ENCODE peak calls at places on chromosomes 6 and 20, in five cellular contexts. One of them, this sample, is unnamed.

GRCh38 chr20:23441850-23442313 is 2.4 kb downstream of the CSTL1 start:
- DNase-seq in adrenal gland: peak
- DNase-seq in spleen: peak
- DNase-seq in activated CD8-positive, alpha-beta T cell treated with anti-CD3 and anti-CD28 coated beads for 36 hours: peak
- DNase-seq in BJ: peak
- DNase-seq in this sample: peak

GRCh38 chr20:44961024-44961866 is 1.0 kb upstream of the TOMM34 start:
- DNase-seq in adrenal gland: no peak
- DNase-seq in spleen: no peak
- DNase-seq in activated CD8-positive, alpha-beta T cell treated with anti-CD3 and anti-CD28 coated beads for 36 hours: no peak
- DNase-seq in BJ: no peak
- DNase-seq in this sample: no peak

GRCh38 chr6:109690373-109690739 is 646 bp downstream of the AK9 start:
- DNase-seq in adrenal gland: peak
- DNase-seq in spleen: peak
- DNase-seq in activated CD8-positive, alpha-beta T cell treated with anti-CD3 and anti-CD28 coated beads for 36 hours: peak
- DNase-seq in BJ: no peak
- DNase-seq in this sample: peak

GRCh38 chr6:156652231-156652750 is 124.9 kb upstream of the ARID1B start:
- DNase-seq in adrenal gland: no peak
- DNase-seq in spleen: no peak
- DNase-seq in activated CD8-positive, alpha-beta T cell treated with anti-CD3 and anti-CD28 coated beads for 36 hours: no peak
- DNase-seq in BJ: no peak
- DNase-seq in this sample: no peak

GRCh38 chr20:33822423-33822822 is 11.3 kb downstream of the CHMP4B start:
- DNase-seq in adrenal gland: no peak
- DNase-seq in spleen: no peak
- DNase-seq in activated CD8-positive, alpha-beta T cell treated with anti-CD3 and anti-CD28 coated beads for 36 hours: no peak
- DNase-seq in BJ: no peak
- DNase-seq in this sample: no peak

GRCh38 chr6:3882865-3883264 is 33.7 kb downstream of the FAM50B start:
- DNase-seq in adrenal gland: no peak
- DNase-seq in spleen: no peak
- DNase-seq in activated CD8-positive, alpha-beta T cell treated with anti-CD3 and anti-CD28 coated beads for 36 hours: no peak
- DNase-seq in BJ: peak
- DNase-seq in this sample: no peak

GRCh38 chr6:110688661-110689268 is 126.5 kb downstream of the CDK19 start:
- DNase-seq in adrenal gland: no peak
- DNase-seq in spleen: no peak
- DNase-seq in activated CD8-positive, alpha-beta T cell treated with anti-CD3 and anti-CD28 coated beads for 36 hours: no peak
- DNase-seq in BJ: no peak
- DNase-seq in this sample: no peak

GRCh38 chr6:87322304-87323212 is at the start of gene SMIM8:
- DNase-seq in adrenal gland: peak
- DNase-seq in spleen: peak
- DNase-seq in activated CD8-positive, alpha-beta T cell treated with anti-CD3 and anti-CD28 coated beads for 36 hours: peak
- DNase-seq in BJ: peak
- DNase-seq in this sample: peak

GRCh38 chr20:1933465-1933870 is 38.3 kb downstream of the SIRPA start:
- DNase-seq in adrenal gland: peak
- DNase-seq in spleen: no peak
- DNase-seq in activated CD8-positive, alpha-beta T cell treated with anti-CD3 and anti-CD28 coated beads for 36 hours: no peak
- DNase-seq in BJ: no peak
- DNase-seq in this sample: no peak

GRCh38 chr6:16196958-16197576 is 41.3 kb upstream of the GMPR start:
- DNase-seq in adrenal gland: no peak
- DNase-seq in spleen: no peak
- DNase-seq in activated CD8-positive, alpha-beta T cell treated with anti-CD3 and anti-CD28 coated beads for 36 hours: no peak
- DNase-seq in BJ: no peak
- DNase-seq in this sample: no peak

GRCh38 chr20:56453347-56453746 is 15.1 kb upstream of the RTF2 start:
- DNase-seq in adrenal gland: no peak
- DNase-seq in spleen: no peak
- DNase-seq in activated CD8-positive, alpha-beta T cell treated with anti-CD3 and anti-CD28 coated beads for 36 hours: no peak
- DNase-seq in BJ: no peak
- DNase-seq in this sample: peak

GRCh38 chr6:503610-504362 is 112.2 kb downstream of the IRF4 start:
- DNase-seq in adrenal gland: no peak
- DNase-seq in spleen: no peak
- DNase-seq in activated CD8-positive, alpha-beta T cell treated with anti-CD3 and anti-CD28 coated beads for 36 hours: no peak
- DNase-seq in BJ: no peak
- DNase-seq in this sample: no peak

GRCh38 chr20:46833360-46833759 is 61.3 kb upstream of the EYA2 start:
- DNase-seq in adrenal gland: no peak
- DNase-seq in spleen: no peak
- DNase-seq in activated CD8-positive, alpha-beta T cell treated with anti-CD3 and anti-CD28 coated beads for 36 hours: no peak
- DNase-seq in BJ: no peak
- DNase-seq in this sample: no peak